ENCODE peak calls at places on chromosomes 3 and 15, in nine cellular contexts. S, K, B, I, N, E, W, O and V are unnamed samples.

GRCh38 chr3:177742273-177742672 is 545.0 kb upstream of the TBL1XR1 start:
- ATAC-seq in W (peak), E (no peak), O (no peak), K (no peak), N (no peak), I (no peak), B (no peak), S (no peak), V (no peak)

GRCh38 chr3:9780451-9780797 is 10.7 kb upstream of the CAMK1 start:
- ATAC-seq in W (no peak), E (no peak), I (no peak), O (peak), B (no peak), S (no peak), K (no peak), N (no peak), V (no peak)

GRCh38 chr3:4666078-4666477 is 172.9 kb downstream of the ITPR1 start:
- ATAC-seq in N (no peak), K (no peak), B (no peak), O (no peak), W (no peak), I (no peak), S (no peak), E (no peak), V (no peak)

GRCh38 chr3:187291512-187292132 is at the start of gene MASP1:
- ATAC-seq in E (peak), N (peak), O (peak), B (no peak), S (no peak), K (no peak), I (peak), W (peak), V (no peak)

GRCh38 chr15:60392986-60393811 is 4.6 kb downstream of the ANXA2 start:
- ATAC-seq in O (peak), W (peak), B (no peak), K (peak), E (peak), S (peak), I (peak), N (peak), V (peak)

GRCh38 chr3:123449986-123450474 is 1.1 kb upstream of the ADCY5 start:
- ATAC-seq in O (peak), N (no peak), S (no peak), E (no peak), W (peak), K (no peak), B (no peak), I (peak), V (no peak)

GRCh38 chr3:51966941-51967383 is 292 bp downstream of the PCBP4 start:
- ATAC-seq in N (peak), O (no peak), B (peak), S (peak), K (peak), E (peak), I (peak), W (no peak), V (peak)

GRCh38 chr3:42556089-42556632 is 25.6 kb downstream of the SEC22C start:
- ATAC-seq in K (no peak), S (peak), E (no peak), I (no peak), W (no peak), B (peak), O (no peak), N (no peak), V (peak)

GRCh38 chr3:149843502-149843901 is 30.5 kb downstream of the RNF13 start:
- ATAC-seq in O (no peak), K (no peak), E (peak), I (no peak), B (no peak), S (no peak), W (no peak), N (no peak), V (no peak)

GRCh38 chr3:158846803-158847465 is 45.1 kb downstream of the MFSD1 start:
- ATAC-seq in S (no peak), O (no peak), B (no peak), I (no peak), K (no peak), N (no peak), E (no peak), W (no peak), V (no peak)

GRCh38 chr15:52486003-52486996 is 42.4 kb downstream of the MYO5A start:
- ATAC-seq in I (no peak), S (no peak), N (peak), W (no peak), O (no peak), E (no peak), K (no peak), B (no peak), V (no peak)

GRCh38 chr15:39393575-39394335 is 187.1 kb upstream of the THBS1 start:
- ATAC-seq in O (no peak), S (peak), B (no peak), W (no peak), K (no peak), E (peak), N (no peak), I (no peak), V (no peak)

GRCh38 chr3:162525052-162525451 is 1028.4 kb downstream of the OTOL1 start:
- ATAC-seq in B (no peak), N (peak), E (no peak), K (no peak), I (peak), W (peak), O (peak), S (no peak), V (no peak)

GRCh38 chr3:104437891-104438290 is 928.8 kb upstream of the ALCAM start:
- ATAC-seq in W (peak), E (no peak), O (peak), S (peak), K (peak), B (no peak), I (no peak), N (no peak), V (no peak)

GRCh38 chr15:57432141-57432701 is 55.9 kb downstream of the CGNL1 start:
- ATAC-seq in B (no peak), K (no peak), I (no peak), W (peak), E (no peak), S (no peak), N (no peak), O (no peak), V (peak)

GRCh38 chr3:60906283-60906682 is 345.0 kb downstream of the FHIT start:
- ATAC-seq in B (no peak), O (no peak), I (no peak), N (no peak), E (no peak), W (no peak), S (no peak), K (no peak), V (no peak)

GRCh38 chr3:19748782-19749447 is 185.1 kb downstream of the EFHB start:
- ATAC-seq in O (no peak), K (no peak), E (no peak), B (no peak), I (no peak), N (no peak), W (no peak), S (no peak), V (no peak)

GRCh38 chr3:153259956-153260355 is 97.9 kb downstream of the RAP2B start:
- ATAC-seq in N (no peak), S (no peak), O (no peak), K (no peak), B (no peak), W (no peak), I (no peak), E (no peak), V (no peak)